ENCODE peak calls at places on chromosome 10, in nine cellular contexts. O is A549, K is HFFc6, C is heart left ventricle, B is GM12865, R is RWPE1, A is left lung, U is upper lobe of left lung, V is Calu3. I is an unnamed sample.
A peak's percentile ranks its signal among the peaks of the same experiment; 100 is the strongest.

GRCh38 chr10:34859170-34859569 is 44.1 kb upstream of the PARD3 start:
- DNase-seq in O (no peak), K (no peak), C (no peak), B (no peak), R (no peak), A (no peak), U (no peak), V (no peak), I (no peak)

GRCh38 chr10:122474145-122474739 is 12.9 kb downstream of the HTRA1 start:
- DNase-seq in O (no peak), K (no peak), C (peak; percentile 52), B (no peak), R (no peak), A (peak; percentile 31), U (no peak), V (no peak), I (no peak)

GRCh38 chr10:86946215-86947170 is 10.9 kb downstream of the MMRN2 start:
- DNase-seq in O (no peak), K (no peak), C (no peak), B (no peak), R (no peak), A (no peak), U (no peak), V (no peak), I (no peak)

GRCh38 chr10:123299598-123299997 is 145.4 kb downstream of the BUB3 start:
- DNase-seq in O (no peak), K (no peak), C (no peak), B (no peak), R (no peak), A (no peak), U (peak; percentile 33), V (no peak), I (no peak)

GRCh38 chr10:75776738-75777504 is 345.5 kb downstream of the LRMDA start:
- DNase-seq in O (no peak), K (no peak), C (no peak), B (no peak), R (no peak), A (no peak), U (no peak), V (no peak), I (no peak)

GRCh38 chr10:2949948-2950354 is 117.4 kb upstream of the PFKP start:
- DNase-seq in O (peak; percentile 27), K (peak; percentile 30), C (no peak), B (peak; percentile 49), R (peak; percentile 78), A (no peak), U (no peak), V (peak; percentile 18), I (no peak)

GRCh38 chr10:106336874-106337273 is 827.6 kb downstream of the SORCS1 start:
- DNase-seq in O (no peak), K (no peak), C (no peak), B (no peak), R (no peak), A (no peak), U (no peak), V (no peak), I (no peak)

GRCh38 chr10:100508691-100509150 is 10.9 kb downstream of the SEC31B start:
- DNase-seq in O (peak; percentile 66), K (peak; percentile 53), C (no peak), B (peak; percentile 55), R (peak; percentile 67), A (no peak), U (no peak), V (peak; percentile 27), I (no peak)

GRCh38 chr10:1548146-1548545 is 189.2 kb downstream of the ADARB2 start:
- DNase-seq in O (no peak), K (no peak), C (no peak), B (no peak), R (no peak), A (peak; percentile 10), U (no peak), V (no peak), I (no peak)

GRCh38 chr10:119769886-119770285 is 44.0 kb downstream of the INPP5F start:
- DNase-seq in O (no peak), K (peak; percentile 87), C (no peak), B (no peak), R (peak; percentile 80), A (no peak), U (no peak), V (no peak), I (no peak)

GRCh38 chr10:16384064-16384463 is 52.7 kb upstream of the PTER start:
- DNase-seq in O (no peak), K (no peak), C (no peak), B (no peak), R (no peak), A (no peak), U (no peak), V (no peak), I (no peak)

GRCh38 chr10:52870562-52870961 is 98.0 kb upstream of the MBL2 start:
- DNase-seq in O (no peak), K (no peak), C (no peak), B (no peak), R (no peak), A (no peak), U (no peak), V (no peak), I (no peak)

GRCh38 chr10:52874541-52874940 is 102.0 kb upstream of the MBL2 start:
- DNase-seq in O (no peak), K (no peak), C (no peak), B (no peak), R (no peak), A (no peak), U (no peak), V (no peak), I (no peak)

GRCh38 chr10:52875341-52875740 is 102.8 kb upstream of the MBL2 start:
- DNase-seq in O (no peak), K (no peak), C (no peak), B (no peak), R (no peak), A (no peak), U (no peak), V (no peak), I (no peak)

GRCh38 chr10:52871191-52871843 is 98.7 kb upstream of the MBL2 start:
- DNase-seq in O (no peak), K (no peak), C (no peak), B (no peak), R (no peak), A (no peak), U (peak; percentile 34), V (no peak), I (no peak)
- TF ChIP-seq CTCF in O (no peak), K (no peak), C (no peak), B (no peak), R (no peak), A (no peak), U (no peak), V (no peak), I (no peak)

GRCh38 chr10:17781856-17782255 is 27.3 kb upstream of the MRC1 start:
- DNase-seq in O (peak; percentile 31), K (no peak), C (no peak), B (peak; percentile 6), R (no peak), A (no peak), U (no peak), V (no peak), I (no peak)
- TF ChIP-seq CTCF in O (no peak), K (no peak), C (no peak), B (no peak), R (no peak), A (no peak), U (no peak), V (no peak), I (no peak)

GRCh38 chr10:69789164-69789576 is 12.5 kb upstream of the COL13A1 start:
- DNase-seq in O (no peak), K (no peak), C (no peak), B (no peak), R (peak; percentile 34), A (no peak), U (no peak), V (no peak), I (no peak)
- TF ChIP-seq CTCF in O (peak; percentile 52), K (peak; percentile 93), C (peak; percentile 30), B (peak; percentile 59), R (peak; percentile 45), A (peak; percentile 42), U (no peak), V (peak; percentile 90), I (no peak)

GRCh38 chr10:12103743-12104142 is 25.7 kb upstream of the SEC61A2 start:
- DNase-seq in O (no peak), K (no peak), C (no peak), B (no peak), R (no peak), A (no peak), U (no peak), V (no peak), I (no peak)

GRCh38 chr10:12097791-12098190 is 29.0 kb downstream of the DHTKD1 start:
- DNase-seq in O (peak; percentile 42), K (peak; percentile 37), C (no peak), B (no peak), R (no peak), A (no peak), U (no peak), V (no peak), I (no peak)
- TF ChIP-seq CTCF in O (no peak), K (no peak), C (no peak), B (no peak), R (no peak), A (no peak), U (no peak), V (no peak), I (no peak)

GRCh38 chr10:98031440-98031839 is 1.0 kb upstream of the CRTAC1 start:
- DNase-seq in O (no peak), K (no peak), C (no peak), B (no peak), R (no peak), A (no peak), U (no peak), V (no peak), I (no peak)

GRCh38 chr10:98028168-98028770 is 2.2 kb downstream of the CRTAC1 start:
- DNase-seq in O (peak; percentile 72), K (peak; percentile 5), C (peak; percentile 45), B (peak; percentile 73), R (no peak), A (peak; percentile 64), U (no peak), V (peak; percentile 56), I (no peak)

GRCh38 chr10:98029149-98030092 is 1.0 kb downstream of the CRTAC1 start:
- DNase-seq in O (no peak), K (no peak), C (no peak), B (no peak), R (no peak), A (no peak), U (peak; percentile 82), V (no peak), I (no peak)

GRCh38 chr10:98030991-98031431 is 590 bp upstream of the CRTAC1 start:
- DNase-seq in O (no peak), K (no peak), C (no peak), B (no peak), R (no peak), A (no peak), U (peak; percentile 83), V (no peak), I (no peak)

GRCh38 chr10:98030093-98030821 is at the start of gene CRTAC1:
- DNase-seq in O (peak; percentile 32), K (no peak), C (peak; percentile 51), B (no peak), R (no peak), A (peak; percentile 42), U (peak; percentile 94), V (no peak), I (no peak)
- TF ChIP-seq CTCF in O (no peak), K (no peak), C (no peak), B (no peak), R (no peak), A (no peak), U (no peak), V (no peak), I (no peak)

I was measured in activated B cell treated with CpG ODN at 0.5 μM for 24 hours.